ENCODE peak calls at places on chromosome 3, in six cellular contexts. T is upper lobe of right lung, I is heart right ventricle, G is Peyer's patch, P is adrenal gland, E is IMR-90. O is an unnamed sample.

GRCh38 chr3:179615458-179616173 is 11.0 kb downstream of the NDUFB5 start:
- DNase-seq in T (no peak), G (no peak), I (no peak), E (peak), P (no peak), O (no peak)

GRCh38 chr3:66496731-66497130 is 4.1 kb downstream of the LRIG1 start:
- DNase-seq in P (no peak), G (no peak), T (no peak), I (no peak), E (no peak), O (no peak)

GRCh38 chr3:159762981-159763465 is 225.6 kb upstream of the IL12A start:
- DNase-seq in G (peak), E (peak), T (peak), I (peak), P (peak), O (peak)

GRCh38 chr3:14598143-14598569 is 53.4 kb upstream of the CCDC174 start:
- DNase-seq in P (peak), I (no peak), T (no peak), G (no peak), E (peak), O (peak)

GRCh38 chr3:15029625-15030024 is 35.5 kb downstream of the MRPS25 start:
- DNase-seq in I (no peak), G (no peak), P (no peak), E (no peak), T (no peak), O (no peak)

GRCh38 chr3:72663429-72663828 is 184.8 kb downstream of the SHQ1 start:
- DNase-seq in T (no peak), E (no peak), P (no peak), G (no peak), I (no peak), O (no peak)

GRCh38 chr3:36446230-36446629 is 65.9 kb downstream of the STAC start:
- DNase-seq in I (no peak), T (no peak), E (no peak), P (no peak), G (no peak), O (peak)

GRCh38 chr3:71129611-71130515 is 453.7 kb downstream of the FOXP1 start:
- DNase-seq in P (no peak), E (peak), I (no peak), G (no peak), T (no peak), O (peak)

GRCh38 chr3:119350114-119350513 is 55.9 kb downstream of the ARHGAP31 start:
- DNase-seq in G (no peak), T (no peak), I (peak), P (no peak), E (no peak), O (no peak)

DNA sequence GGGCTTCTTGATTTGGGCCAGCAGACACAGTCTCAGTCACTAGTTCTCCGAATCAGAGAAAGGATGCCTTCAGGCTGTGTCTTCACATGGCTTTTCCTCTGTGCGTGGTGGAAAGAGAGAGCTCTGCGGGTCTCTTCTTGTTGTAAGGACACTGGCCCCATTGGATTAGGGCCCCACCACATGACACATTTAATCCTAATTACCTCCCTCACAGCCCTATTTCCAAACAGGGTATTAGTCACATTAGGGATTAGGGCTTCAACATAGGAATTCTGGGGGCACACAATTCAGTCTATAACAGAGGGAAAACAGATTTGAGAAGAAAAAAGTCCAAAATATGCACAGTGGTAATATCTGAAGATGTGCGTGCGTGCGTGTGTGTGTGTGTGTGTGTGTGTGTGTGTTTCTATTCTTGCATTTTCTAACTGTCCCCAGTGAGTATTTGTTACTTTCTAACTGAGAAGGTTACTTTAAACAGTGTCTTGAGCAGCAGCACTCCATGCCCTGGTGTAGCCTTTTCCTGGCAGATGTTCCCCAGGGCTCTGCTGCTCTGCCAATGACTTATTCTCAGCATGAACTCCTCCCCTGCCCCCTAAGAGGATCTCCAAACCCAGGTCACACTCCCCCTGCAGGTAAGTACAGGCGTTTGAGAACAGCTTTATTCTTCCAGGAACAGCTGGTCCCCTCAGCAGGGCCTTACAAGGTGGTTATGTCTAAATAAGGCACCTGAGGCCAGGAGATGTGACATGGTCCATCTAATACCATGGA is 72.9 kb downstream of the RPL39L start:
- DNase-seq in T (no peak), G (no peak), I (no peak), P (no peak), E (peak), O (peak)
- TF ChIP-seq CTCF in T (peak), G (peak), I (no peak), P (no peak), E (no peak), O (peak)

GRCh38 chr3:74614133-74614967 is at the start of gene CNTN3:
- DNase-seq in P (no peak), E (peak), I (peak), T (peak), G (peak), O (no peak)

GRCh38 chr3:74613060-74613459 is 1.4 kb downstream of the CNTN3 start:
- DNase-seq in I (no peak), G (no peak), P (no peak), T (no peak), E (peak), O (no peak)

GRCh38 chr3:74617786-74618185 is 3.3 kb upstream of the CNTN3 start:
- DNase-seq in G (no peak), T (no peak), E (no peak), P (no peak), I (no peak), O (no peak)

GRCh38 chr3:74607803-74608202 is 6.7 kb downstream of the CNTN3 start:
- DNase-seq in E (no peak), T (no peak), G (no peak), P (no peak), I (no peak), O (no peak)

DNA sequence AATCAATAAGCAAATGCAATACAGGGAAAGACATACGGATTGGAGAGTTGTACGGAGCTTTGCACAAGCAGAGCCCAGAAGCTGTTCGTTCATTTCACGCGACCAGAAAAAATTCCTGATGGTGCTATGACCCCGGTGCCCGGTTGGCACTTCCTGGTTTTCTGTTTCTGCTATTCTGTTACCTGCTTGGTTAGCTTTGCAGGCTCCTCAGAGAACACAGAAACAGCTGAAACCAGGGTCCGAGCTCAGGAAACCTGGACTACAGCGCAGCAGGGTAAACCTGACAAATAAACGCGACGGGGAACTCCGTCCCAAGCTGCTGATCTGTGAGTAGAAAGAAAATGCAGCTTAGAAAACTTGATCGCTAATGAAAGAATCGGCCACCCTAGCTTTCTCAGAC is 893 bp downstream of the CNTN3 start:
- DNase-seq in T (no peak), P (no peak), I (no peak), G (peak), E (peak), O (no peak)
- H3K4me3 ChIP-seq in T (peak), P (no peak), I (peak), G (peak), E (peak), O (no peak)

GRCh38 chr3:174216019-174216418 is 643.1 kb upstream of the NAALADL2 start:
- DNase-seq in I (no peak), G (no peak), P (no peak), T (no peak), E (no peak), O (no peak)
- TF ChIP-seq CTCF in I (no peak), G (no peak), P (no peak), T (no peak), E (no peak), O (no peak)

GRCh38 chr3:16460273-16460672 is 53.2 kb downstream of the RFTN1 start:
- DNase-seq in T (no peak), E (no peak), G (no peak), P (no peak), I (no peak), O (no peak)

GRCh38 chr3:16456784-16457415 is 56.6 kb downstream of the RFTN1 start:
- DNase-seq in T (no peak), P (no peak), E (peak), I (no peak), G (no peak), O (peak)

GRCh38 chr3:16452265-16452664 is 61.2 kb downstream of the RFTN1 start:
- DNase-seq in P (no peak), E (peak), I (no peak), T (no peak), G (no peak), O (peak)

GRCh38 chr3:16455946-16456345 is 57.6 kb downstream of the RFTN1 start:
- DNase-seq in E (no peak), T (no peak), G (no peak), P (no peak), I (no peak), O (no peak)

DNA sequence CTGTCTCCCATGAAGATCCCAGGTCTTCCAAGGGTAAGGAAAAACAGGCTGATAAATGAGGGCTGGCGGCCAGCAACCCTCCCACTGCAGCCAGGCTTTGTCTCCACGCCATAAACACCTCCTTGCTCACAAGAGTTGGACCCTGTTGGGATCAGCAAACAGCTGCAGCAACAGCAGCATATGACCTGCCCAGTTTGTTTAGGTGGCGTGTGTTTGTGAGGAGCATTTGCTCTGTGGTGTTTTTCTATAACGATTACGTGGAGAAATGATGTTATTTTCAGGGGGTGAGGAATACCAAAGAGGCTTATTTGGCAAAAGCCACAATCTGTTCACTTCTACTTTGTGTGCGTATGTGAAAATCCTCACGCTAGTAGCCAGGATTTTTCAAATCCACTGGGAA is 58.5 kb downstream of the RFTN1 start:
- DNase-seq in I (no peak), G (no peak), E (no peak), P (no peak), T (no peak), O (peak)
- H3K4me3 ChIP-seq in I (no peak), G (no peak), E (no peak), P (no peak), T (no peak), O (no peak)

GRCh38 chr3:127084401-127084990 is 101.6 kb downstream of the PLXNA1 start:
- DNase-seq in E (no peak), I (no peak), T (no peak), G (no peak), P (no peak), O (no peak)

GRCh38 chr3:127082066-127082465 is 99.2 kb downstream of the PLXNA1 start:
- DNase-seq in P (no peak), E (no peak), G (no peak), I (no peak), T (peak), O (no peak)

GRCh38 chr3:127085576-127085975 is 102.7 kb downstream of the PLXNA1 start:
- DNase-seq in E (no peak), I (no peak), T (no peak), G (no peak), P (no peak), O (no peak)

GRCh38 chr3:127081001-127081720 is 98.2 kb downstream of the PLXNA1 start:
- DNase-seq in E (no peak), I (no peak), G (no peak), T (peak), P (no peak), O (no peak)

GRCh38 chr3:127083778-127084355 is 101.0 kb downstream of the PLXNA1 start:
- DNase-seq in E (no peak), G (no peak), P (no peak), I (no peak), T (no peak), O (no peak)
- TF ChIP-seq CTCF in E (no peak), G (no peak), P (no peak), I (no peak), T (no peak), O (no peak)

GRCh38 chr3:143004823-143005222 is 3.5 kb downstream of the U2SURP start:
- DNase-seq in T (no peak), P (no peak), I (no peak), E (no peak), G (no peak), O (no peak)
- H3K4me3 ChIP-seq in T (no peak), P (no peak), I (no peak), E (no peak), G (no peak), O (no peak)

GRCh38 chr3:152069871-152070270 is 196.4 kb downstream of the SUCNR1 start:
- DNase-seq in P (no peak), I (no peak), E (peak), T (no peak), G (no peak), O (no peak)

GRCh38 chr3:152071315-152071714 is 197.4 kb upstream of the MBNL1 start:
- DNase-seq in P (no peak), I (no peak), E (no peak), T (no peak), G (no peak), O (no peak)

GRCh38 chr3:152076148-152076547 is 192.6 kb upstream of the MBNL1 start:
- DNase-seq in E (peak), I (no peak), P (no peak), T (no peak), G (no peak), O (peak)

GRCh38 chr3:152073267-152073666 is 195.5 kb upstream of the MBNL1 start:
- DNase-seq in P (no peak), G (no peak), E (peak), I (no peak), T (no peak), O (peak)

GRCh38 chr3:152071924-152072323 is 196.8 kb upstream of the MBNL1 start:
- DNase-seq in E (peak), T (no peak), G (no peak), P (peak), I (no peak), O (peak)
- TF ChIP-seq CTCF in E (peak), T (peak), G (peak), P (peak), I (peak), O (peak)

GRCh38 chr3:194139977-194140351 is 4.0 kb downstream of the HES1 start:
- DNase-seq in E (peak), I (no peak), G (no peak), T (no peak), P (no peak), O (no peak)
- H3K4me3 ChIP-seq in E (no peak), I (no peak), G (no peak), T (peak), P (peak), O (no peak)